ENCODE peak calls at places on chromosomes 12 and 14, in five cellular contexts. Q, G, C, W and S are unnamed samples.

GRCh38 chr14:19828314-19828713 is 24.7 kb downstream of the OR4N2 start:
- DNase-seq in G (no peak), C (no peak), W (no peak), Q (no peak), S (no peak)

GRCh38 chr12:95694148-95694547 is 96.4 kb downstream of the NTN4 start:
- DNase-seq in W (no peak), Q (peak; percentile 54), G (no peak), C (no peak), S (no peak)

GRCh38 chr12:80101126-80101525 is 1.8 kb downstream of the OTOGL start:
- DNase-seq in C (no peak), G (no peak), W (no peak), Q (no peak), S (no peak)

GRCh38 chr14:63470877-63471565 is 72.2 kb downstream of the PPP2R5E start:
- DNase-seq in C (no peak), W (no peak), G (no peak), Q (no peak), S (no peak)

GRCh38 chr14:35669782-35670181 is 135.8 kb downstream of the INSM2 start:
- DNase-seq in G (no peak), C (no peak), Q (no peak), W (no peak), S (peak; percentile 82)

GRCh38 chr12:64780531-64781373 is 21.5 kb upstream of the GNS start:
- DNase-seq in W (peak; percentile 52), Q (peak; percentile 95), G (no peak), C (no peak), S (no peak)

GRCh38 chr12:68078737-68079136 is 80.8 kb downstream of the IFNG start:
- DNase-seq in Q (no peak), C (no peak), G (no peak), W (no peak), S (no peak)

GRCh38 chr14:58899317-58899713 is 261.6 kb downstream of the DACT1 start:
- DNase-seq in Q (no peak), C (no peak), W (no peak), G (no peak), S (peak; percentile 83)

GRCh38 chr12:79689477-79690155 is 1.1 kb downstream of the PAWR start:
- DNase-seq in G (no peak), C (no peak), W (peak; percentile 54), Q (peak; percentile 90), S (peak; percentile 42)

GRCh38 chr12:1117970-1118563 is 127.0 kb downstream of the ERC1 start:
- DNase-seq in C (peak; percentile 61), W (peak; percentile 84), G (peak; percentile 51), Q (no peak), S (peak; percentile 75)

GRCh38 chr12:74719447-74719846 is 181.8 kb downstream of the ATXN7L3B start:
- DNase-seq in W (no peak), C (no peak), G (no peak), Q (no peak), S (no peak)

GRCh38 chr14:34322940-34323418 is 139.1 kb downstream of the SPTSSA start:
- DNase-seq in Q (no peak), G (peak; percentile 21), W (peak; percentile 61), C (no peak), S (peak; percentile 24)

GRCh38 chr14:72146241-72146640 is 214.0 kb downstream of the RGS6 start:
- DNase-seq in C (no peak), G (no peak), W (no peak), Q (no peak), S (no peak)

GRCh38 chr12:96710127-96710745 is 196.8 kb upstream of the NEDD1 start:
- DNase-seq in C (no peak), G (no peak), Q (no peak), W (peak; percentile 38), S (no peak)

GRCh38 chr14:102928412-102929348 is 6.2 kb downstream of the AMN start:
- DNase-seq in C (no peak), W (peak; percentile 78), Q (peak; percentile 94), G (no peak), S (no peak)

GRCh38 chr12:88305491-88305890 is 163.4 kb downstream of the TMTC3 start:
- DNase-seq in C (no peak), G (no peak), Q (no peak), W (peak; percentile 19), S (no peak)

GRCh38 chr12:67358686-67359374 is 89.7 kb downstream of the CAND1 start:
- DNase-seq in W (no peak), Q (no peak), G (no peak), C (no peak), S (peak; percentile 90)

GRCh38 chr14:67525389-67525788 is 7.7 kb upstream of the PLEKHH1 start:
- DNase-seq in C (no peak), W (no peak), G (no peak), Q (no peak), S (no peak)

GRCh38 chr12:43336962-43337555 is 214.9 kb downstream of the ADAMTS20 start:
- DNase-seq in G (no peak), C (no peak), Q (no peak), W (peak; percentile 42), S (no peak)

GRCh38 chr14:75267141-75267601 is 11.5 kb upstream of the FOS start:
- DNase-seq in W (no peak), G (no peak), Q (no peak), C (no peak), S (peak; percentile 74)

GRCh38 chr12:93982847-93983315 is 165.5 kb upstream of the PLXNC1 start:
- DNase-seq in C (no peak), Q (no peak), W (no peak), G (no peak), S (peak; percentile 66)

GRCh38 chr12:116520801-116521471 is 38.2 kb upstream of the MAP1LC3B2 start:
- DNase-seq in C (no peak), Q (no peak), W (no peak), G (no peak), S (peak; percentile 68)

GRCh38 chr14:76050797-76051392 is 65.3 kb downstream of the IFT43 start:
- DNase-seq in Q (no peak), C (peak; percentile 36), W (peak; percentile 63), G (peak; percentile 29), S (peak; percentile 67)

GRCh38 chr12:56769868-56770267 is 6.7 kb downstream of the HSD17B6 start:
- DNase-seq in Q (no peak), W (no peak), G (no peak), C (no peak), S (no peak)

GRCh38 chr14:65334765-65335411 is 77.6 kb upstream of the FUT8 start:
- DNase-seq in G (no peak), C (no peak), W (no peak), Q (no peak), S (no peak)

GRCh38 chr14:65333926-65334687 is 78.4 kb upstream of the FUT8 start:
- DNase-seq in G (peak; percentile 68), C (peak; percentile 68), Q (no peak), W (no peak), S (peak; percentile 12)

GRCh38 chr14:65332141-65332871 is 80.2 kb upstream of the FUT8 start:
- DNase-seq in G (no peak), C (no peak), W (no peak), Q (no peak), S (no peak)

GRCh38 chr14:65335548-65335947 is 77.0 kb upstream of the FUT8 start:
- DNase-seq in C (no peak), Q (no peak), W (no peak), G (no peak), S (no peak)

GRCh38 chr14:65336191-65336591 is 76.3 kb upstream of the FUT8 start:
- DNase-seq in C (no peak), W (no peak), Q (no peak), G (no peak), S (peak; percentile 53)
- H3K27ac ChIP-seq in C (peak overlapping the region; percentile 71), W (no peak overlapping the region), Q (peak overlapping the region; percentile 75), G (no peak overlapping the region), S (no peak overlapping the region)

GRCh38 chr12:49548481-49548821 is 9.6 kb downstream of the KCNH3 start:
- DNase-seq in C (no peak), W (no peak), G (no peak), Q (no peak), S (no peak)
- H3K4me3 ChIP-seq in C (peak overlapping the region; percentile 24), W (no peak overlapping the region), G (peak overlapping the region; percentile 39), Q (peak overlapping the region; percentile 43), S (peak overlapping the region; percentile 43)

GRCh38 chr12:9868951-9869306 is 225 bp downstream of the CLEC2B start:
- DNase-seq in C (no peak), G (no peak), W (no peak), Q (no peak), S (no peak)

GRCh38 chr12:9868271-9868815 is 811 bp downstream of the CLEC2B start:
- DNase-seq in C (no peak), W (no peak), Q (no peak), G (no peak), S (no peak)

GRCh38 chr12:9866786-9867379 is 2.3 kb downstream of the CLEC2B start:
- DNase-seq in G (no peak), W (no peak), C (no peak), Q (no peak), S (no peak)

GRCh38 chr12:9869307-9870161 is at the start of gene CLEC2B:
- DNase-seq in G (no peak), C (no peak), W (no peak), Q (no peak), S (peak; percentile 47)

DNA sequence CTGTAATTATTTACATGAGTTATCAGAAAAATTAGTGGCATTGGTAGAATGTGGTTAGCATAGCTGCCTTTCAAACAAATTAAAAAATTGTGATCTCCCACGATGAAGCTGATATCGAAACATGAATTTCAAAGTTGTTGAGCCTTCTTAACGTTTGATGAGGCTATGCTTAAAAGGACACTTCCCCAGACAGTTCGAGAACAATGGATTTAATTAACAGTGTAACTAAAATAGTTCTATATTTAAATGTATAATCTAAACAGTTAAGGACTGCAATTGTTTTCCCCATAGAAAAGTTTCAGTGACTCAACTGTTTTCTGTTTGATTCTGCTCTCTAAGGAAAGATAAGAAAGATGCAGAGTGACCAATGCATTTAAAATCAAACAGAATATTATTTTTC is 1.6 kb downstream of the CLEC2B start:
- DNase-seq in Q (no peak), W (no peak), C (no peak), G (no peak), S (no peak)
- H3K27ac ChIP-seq in Q (peak overlapping the region; percentile 59), W (no peak overlapping the region), C (peak overlapping the region; percentile 89), G (peak overlapping the region; percentile 81), S (no peak overlapping the region)

GRCh38 chr14:23070262-23071129 is 13.2 kb upstream of the CDH24 start:
- DNase-seq in Q (no peak), W (peak; percentile 19), G (no peak), C (no peak), S (no peak)

GRCh38 chr14:23069413-23069806 is 12.1 kb upstream of the CDH24 start:
- DNase-seq in W (no peak), C (no peak), G (no peak), Q (no peak), S (no peak)

GRCh38 chr14:23067847-23068791 is 10.8 kb upstream of the CDH24 start:
- DNase-seq in Q (no peak), C (no peak), G (no peak), W (no peak), S (no peak)

GRCh38 chr14:23066855-23067744 is 9.8 kb upstream of the CDH24 start:
- DNase-seq in W (no peak), Q (peak; percentile 34), C (no peak), G (no peak), S (no peak)

GRCh38 chr14:23068792-23069412 is 11.6 kb upstream of the CDH24 start:
- DNase-seq in W (peak; percentile 91), G (peak; percentile 82), C (peak; percentile 53), Q (no peak), S (peak; percentile 87)
- H3K4me3 ChIP-seq in W (no peak overlapping the region), G (no peak overlapping the region), C (no peak overlapping the region), Q (no peak overlapping the region), S (peak overlapping the region; percentile 22)